ENCODE peak calls at places on chromosomes 5 and 9, in six cellular contexts. C, N, G, S, U and K are unnamed samples.

GRCh38 chr9:116792271-116792670 is 105.2 kb downstream of the TRIM32 start:
- DNase-seq in C (no peak), N (no peak), G (no peak), S (no peak), U (no peak), K (no peak)

GRCh38 chr5:102554092-102554491 is 55.3 kb upstream of the SLCO6A1 start:
- DNase-seq in C (no peak), N (peak; percentile 16), G (no peak), S (no peak), U (no peak), K (no peak)

GRCh38 chr5:159768243-159768642 is 148.0 kb upstream of the ADRA1B start:
- DNase-seq in C (peak; percentile 45), N (peak; percentile 47), G (no peak), S (no peak), U (no peak), K (no peak)

GRCh38 chr5:115398726-115399125 is 102.3 kb upstream of the CCDC112 start:
- DNase-seq in C (peak; percentile 94), N (peak; percentile 94), G (peak; percentile 73), S (no peak), U (no peak), K (peak; percentile 49)

GRCh38 chr5:32241034-32241783 is 67.1 kb upstream of the GOLPH3 start:
- DNase-seq in C (no peak), N (no peak), G (no peak), S (no peak), U (no peak), K (no peak)

GRCh38 chr5:36395260-36395659 is 93.6 kb upstream of the RANBP3L start:
- DNase-seq in C (no peak), N (no peak), G (no peak), S (no peak), U (no peak), K (no peak)

GRCh38 chr5:168529361-168530234 is 493 bp downstream of the FBLL1 start:
- DNase-seq in C (no peak), N (no peak), G (no peak), S (no peak), U (no peak), K (no peak)

GRCh38 chr5:37814699-37815098 is 25.1 kb downstream of the GDNF start:
- DNase-seq in C (peak; percentile 41), N (no peak), G (peak; percentile 26), S (no peak), U (no peak), K (peak; percentile 58)

GRCh38 chr5:41738695-41739354 is 131.4 kb downstream of the OXCT1 start:
- DNase-seq in C (peak; percentile 2), N (no peak), G (no peak), S (no peak), U (no peak), K (no peak)

GRCh38 chr5:12625667-12626263 is 721.5 kb upstream of the CTNND2 start:
- DNase-seq in C (no peak), N (no peak), G (no peak), S (no peak), U (no peak), K (no peak)

GRCh38 chr5:12624776-12625560 is 720.7 kb upstream of the CTNND2 start:
- DNase-seq in C (no peak), N (no peak), G (no peak), S (no peak), U (no peak), K (no peak)

GRCh38 chr5:12623408-12623807 is 719.2 kb upstream of the CTNND2 start:
- DNase-seq in C (no peak), N (no peak), G (no peak), S (no peak), U (no peak), K (no peak)

GRCh38 chr5:12626556-12626955 is 722.3 kb upstream of the CTNND2 start:
- DNase-seq in C (no peak), N (no peak), G (no peak), S (no peak), U (no peak), K (no peak)
- H3K4me3 ChIP-seq in C (no peak overlapping the region), N (no peak overlapping the region), G (no peak overlapping the region), S (no peak overlapping the region), U (no peak overlapping the region), K (no peak overlapping the region)

GRCh38 chr5:129395247-129395646 is 64.9 kb upstream of the ADAMTS19 start:
- DNase-seq in C (no peak), N (no peak), G (no peak), S (no peak), U (no peak), K (no peak)

GRCh38 chr5:129399069-129399468 is 61.0 kb upstream of the ADAMTS19 start:
- DNase-seq in C (no peak), N (no peak), G (no peak), S (no peak), U (no peak), K (no peak)

GRCh38 chr5:129398279-129398678 is 61.8 kb upstream of the ADAMTS19 start:
- DNase-seq in C (no peak), N (no peak), G (no peak), S (no peak), U (no peak), K (no peak)

GRCh38 chr5:129405222-129405621 is 54.9 kb upstream of the ADAMTS19 start:
- DNase-seq in C (no peak), N (no peak), G (no peak), S (no peak), U (no peak), K (no peak)

GRCh38 chr5:129400395-129400983 is 59.6 kb upstream of the ADAMTS19 start:
- DNase-seq in C (no peak), N (no peak), G (no peak), S (no peak), U (no peak), K (no peak)
- TF ChIP-seq CTCF in C (peak; percentile 24), N (no peak), G (no peak), S (no peak), U (peak; percentile 9), K (no peak)

GRCh38 chr5:170289749-170290148 is 7.8 kb downstream of the LCP2 start:
- DNase-seq in C (no peak), N (no peak), G (no peak), S (peak; percentile 76), U (no peak), K (no peak)

GRCh38 chr5:170283296-170283695 is 14.3 kb downstream of the LCP2 start:
- DNase-seq in C (no peak), N (no peak), G (no peak), S (peak; percentile 17), U (no peak), K (no peak)

GRCh38 chr5:170287532-170287931 is 10.0 kb downstream of the LCP2 start:
- DNase-seq in C (no peak), N (peak; percentile 2), G (no peak), S (peak; percentile 88), U (no peak), K (no peak)

GRCh38 chr5:170284231-170284630 is 13.3 kb downstream of the LCP2 start:
- DNase-seq in C (no peak), N (no peak), G (no peak), S (no peak), U (no peak), K (no peak)

DNA sequence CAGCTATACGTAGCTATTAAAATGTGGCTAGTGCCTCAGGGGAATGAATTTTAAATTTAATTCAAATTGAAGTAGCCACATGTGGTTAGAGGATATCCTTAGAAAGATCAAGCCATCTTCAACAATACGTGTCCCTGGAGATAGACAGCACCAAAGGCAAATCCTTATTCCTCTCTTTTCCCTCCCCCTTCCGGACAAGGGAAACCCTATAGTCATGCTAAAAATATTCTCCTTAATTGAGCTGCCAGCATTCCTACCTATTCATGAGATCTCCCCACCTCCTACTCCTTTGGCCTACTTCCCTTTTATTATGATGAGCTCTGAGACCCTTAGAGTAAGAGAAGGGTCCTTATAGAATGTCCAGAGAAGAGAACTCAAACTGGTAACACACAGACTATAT is 11.0 kb downstream of the LCP2 start:
- DNase-seq in C (no peak), N (no peak), G (no peak), S (no peak), U (no peak), K (no peak)
- H3K4me3 ChIP-seq in C (no peak overlapping the region), N (no peak overlapping the region), G (no peak overlapping the region), S (no peak overlapping the region), U (no peak overlapping the region), K (no peak overlapping the region)

GRCh38 chr9:113998529-113999255 is 79.4 kb downstream of the AMBP start:
- DNase-seq in C (peak; percentile 12), N (no peak), G (no peak), S (no peak), U (no peak), K (no peak)
- TF ChIP-seq CTCF in C (peak; percentile 40), N (peak; percentile 54), G (peak; percentile 62), S (no peak), U (peak; percentile 41), K (peak; percentile 49)

DNA sequence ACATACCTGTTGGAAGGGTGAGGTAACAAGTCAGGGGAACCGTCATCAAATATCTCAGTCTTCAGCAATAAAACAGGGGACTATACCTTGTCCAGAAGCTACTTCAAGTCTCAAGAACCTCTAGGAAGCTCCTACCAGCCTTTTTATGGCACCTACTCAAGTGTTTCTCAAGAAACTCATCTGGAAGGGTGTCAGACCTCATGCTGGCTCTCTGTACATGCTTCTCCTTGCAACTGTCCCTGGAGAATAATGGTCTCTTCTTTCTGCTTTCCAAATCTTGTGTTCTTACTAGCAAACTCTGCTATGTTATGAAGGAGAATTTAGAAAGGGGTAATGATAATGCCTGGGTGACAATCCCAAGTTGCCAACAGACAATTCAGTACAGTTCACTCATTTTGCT is 8.3 kb upstream of the PTAR1 start:
- DNase-seq in C (no peak), N (peak; percentile 84), G (no peak), S (no peak), U (no peak), K (no peak)
- H3K4me3 ChIP-seq in C (no peak overlapping the region), N (no peak overlapping the region), G (no peak overlapping the region), S (no peak overlapping the region), U (no peak overlapping the region), K (no peak overlapping the region)

DNA sequence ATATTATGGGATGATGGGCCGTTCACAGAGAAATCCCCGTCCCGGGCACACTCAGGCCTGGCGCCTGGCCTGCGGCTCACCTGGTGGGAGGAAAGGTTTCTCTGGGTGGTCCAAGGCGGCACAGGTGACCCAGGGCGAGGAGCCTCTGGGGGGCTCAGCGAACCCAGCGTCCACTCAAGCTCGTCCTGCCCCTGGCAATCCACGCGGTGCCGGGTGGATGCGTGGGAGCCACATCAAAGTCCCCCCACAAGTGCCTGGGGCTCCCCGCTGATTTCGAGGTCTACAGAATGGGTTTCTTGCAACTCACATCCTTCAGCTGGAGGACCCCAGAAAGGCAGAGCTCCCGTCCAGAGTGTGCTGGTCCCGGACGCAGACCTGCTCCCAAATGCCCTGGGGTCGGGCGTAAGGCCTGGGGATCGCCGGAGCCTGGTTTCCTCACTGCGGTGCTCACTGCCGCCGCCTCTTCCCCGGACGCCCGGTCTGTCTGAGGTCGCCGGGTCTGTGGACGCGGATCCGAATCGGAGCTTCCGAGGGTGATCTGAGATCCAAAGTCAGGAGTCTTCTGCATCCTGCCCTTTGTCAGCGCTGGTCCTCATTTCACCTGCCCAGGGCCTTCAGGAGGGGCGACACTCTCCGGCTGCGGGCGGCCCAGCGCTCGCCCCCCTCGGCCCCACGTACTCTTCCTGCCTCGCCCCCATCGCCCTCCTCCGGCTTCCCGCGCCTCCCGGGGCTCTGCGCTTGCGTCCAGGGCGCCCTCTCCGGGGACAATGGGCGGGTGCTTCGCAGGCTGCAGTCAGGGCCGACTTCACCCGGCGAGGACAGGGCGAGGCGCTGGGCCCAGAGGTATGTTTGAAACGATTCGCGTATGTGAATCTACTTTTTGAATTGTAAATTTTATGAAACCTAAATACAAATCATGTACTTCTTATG is 20.0 kb upstream of the RUFY1 start:
- DNase-seq in C (no peak), N (peak; percentile 25), G (peak; percentile 15), S (peak; percentile 86), U (no peak), K (no peak)
- TF ChIP-seq CTCF in C (no peak), N (peak; percentile 20), G (peak; percentile 45), S (no peak), U (no peak), K (no peak)